ENCODE peak calls at places on chromosomes 3 and 15, in ten cellular contexts. One of them, this sample, is unnamed.

GRCh38 chr3:4850928-4851265 is 128.3 kb upstream of the BHLHE40 start:
- DNase-seq in lower lobe of right lung: no peak
- DNase-seq in neural progenitor cell: no peak
- DNase-seq in IMR-90: no peak
- DNase-seq in left ventricle myocardium inferior: no peak
- DNase-seq in tibial artery: no peak
- DNase-seq in Panc1: no peak
- DNase-seq in PC-9: no peak
- DNase-seq in thoracic aorta: no peak
- DNase-seq in hepatocyte: no peak
- DNase-seq in this sample: no peak

GRCh38 chr15:35522061-35522460 is 23.9 kb downstream of the DPH6 start:
- DNase-seq in lower lobe of right lung: no peak
- DNase-seq in neural progenitor cell: no peak
- DNase-seq in IMR-90: peak; percentile 55
- DNase-seq in left ventricle myocardium inferior: no peak
- DNase-seq in tibial artery: no peak
- DNase-seq in Panc1: no peak
- DNase-seq in PC-9: no peak
- DNase-seq in thoracic aorta: no peak
- DNase-seq in hepatocyte: no peak
- DNase-seq in this sample: no peak

GRCh38 chr15:50247819-50248650 is 17.5 kb downstream of the HDC start:
- DNase-seq in lower lobe of right lung: peak; percentile 67
- DNase-seq in neural progenitor cell: no peak
- DNase-seq in IMR-90: no peak
- DNase-seq in left ventricle myocardium inferior: peak; percentile 18
- DNase-seq in tibial artery: no peak
- DNase-seq in Panc1: no peak
- DNase-seq in PC-9: no peak
- DNase-seq in thoracic aorta: no peak
- DNase-seq in hepatocyte: peak; percentile 25
- DNase-seq in this sample: no peak

GRCh38 chr3:1954632-1955031 is 144.0 kb upstream of the CNTN4 start:
- DNase-seq in lower lobe of right lung: no peak
- DNase-seq in neural progenitor cell: no peak
- DNase-seq in IMR-90: no peak
- DNase-seq in left ventricle myocardium inferior: no peak
- DNase-seq in tibial artery: no peak
- DNase-seq in Panc1: no peak
- DNase-seq in PC-9: no peak
- DNase-seq in thoracic aorta: no peak
- DNase-seq in hepatocyte: no peak
- DNase-seq in this sample: no peak

GRCh38 chr15:68383161-68384074 is 48.5 kb downstream of the ITGA11 start:
- DNase-seq in lower lobe of right lung: no peak
- DNase-seq in neural progenitor cell: peak; percentile 54
- DNase-seq in IMR-90: peak; percentile 31
- DNase-seq in left ventricle myocardium inferior: no peak
- DNase-seq in tibial artery: peak; percentile 56
- DNase-seq in Panc1: no peak
- DNase-seq in PC-9: no peak
- DNase-seq in thoracic aorta: no peak
- DNase-seq in hepatocyte: peak; percentile 44
- DNase-seq in this sample: peak; percentile 57

GRCh38 chr15:97082835-97083234 is 752.3 kb downstream of the NR2F2 start:
- DNase-seq in lower lobe of right lung: no peak
- DNase-seq in neural progenitor cell: no peak
- DNase-seq in IMR-90: no peak
- DNase-seq in left ventricle myocardium inferior: no peak
- DNase-seq in tibial artery: no peak
- DNase-seq in Panc1: no peak
- DNase-seq in PC-9: no peak
- DNase-seq in thoracic aorta: no peak
- DNase-seq in hepatocyte: no peak
- DNase-seq in this sample: no peak

GRCh38 chr3:123782488-123782887 is 101.6 kb downstream of the MYLK start:
- DNase-seq in lower lobe of right lung: no peak
- DNase-seq in neural progenitor cell: no peak
- DNase-seq in IMR-90: no peak
- DNase-seq in left ventricle myocardium inferior: no peak
- DNase-seq in tibial artery: no peak
- DNase-seq in Panc1: no peak
- DNase-seq in PC-9: no peak
- DNase-seq in thoracic aorta: no peak
- DNase-seq in hepatocyte: no peak
- DNase-seq in this sample: no peak

GRCh38 chr15:25989327-25989726 is 126.2 kb upstream of the ATP10A start:
- DNase-seq in lower lobe of right lung: no peak
- DNase-seq in neural progenitor cell: no peak
- DNase-seq in IMR-90: no peak
- DNase-seq in left ventricle myocardium inferior: no peak
- DNase-seq in tibial artery: no peak
- DNase-seq in Panc1: no peak
- DNase-seq in PC-9: no peak
- DNase-seq in thoracic aorta: no peak
- DNase-seq in hepatocyte: no peak
- DNase-seq in this sample: no peak

GRCh38 chr3:44476181-44476599 is 1.3 kb downstream of the ZNF445 start:
- DNase-seq in lower lobe of right lung: no peak
- DNase-seq in neural progenitor cell: no peak
- DNase-seq in IMR-90: peak; percentile 54
- DNase-seq in left ventricle myocardium inferior: no peak
- DNase-seq in tibial artery: no peak
- DNase-seq in Panc1: no peak
- DNase-seq in PC-9: no peak
- DNase-seq in thoracic aorta: no peak
- DNase-seq in hepatocyte: no peak
- DNase-seq in this sample: no peak

GRCh38 chr3:36813320-36813719 is 49.0 kb upstream of the DCLK3 start:
- DNase-seq in lower lobe of right lung: no peak
- DNase-seq in neural progenitor cell: no peak
- DNase-seq in IMR-90: no peak
- DNase-seq in left ventricle myocardium inferior: no peak
- DNase-seq in tibial artery: no peak
- DNase-seq in Panc1: no peak
- DNase-seq in PC-9: no peak
- DNase-seq in thoracic aorta: no peak
- DNase-seq in hepatocyte: no peak
- DNase-seq in this sample: no peak

GRCh38 chr3:194001728-194002459 is 134.1 kb upstream of the HES1 start:
- DNase-seq in lower lobe of right lung: no peak
- DNase-seq in neural progenitor cell: no peak
- DNase-seq in IMR-90: no peak
- DNase-seq in left ventricle myocardium inferior: no peak
- DNase-seq in tibial artery: no peak
- DNase-seq in Panc1: no peak
- DNase-seq in PC-9: no peak
- DNase-seq in thoracic aorta: no peak
- DNase-seq in hepatocyte: no peak
- DNase-seq in this sample: no peak

GRCh38 chr3:193997228-193998192 is 138.4 kb upstream of the HES1 start:
- DNase-seq in lower lobe of right lung: peak; percentile 67
- DNase-seq in neural progenitor cell: no peak
- DNase-seq in IMR-90: no peak
- DNase-seq in left ventricle myocardium inferior: peak; percentile 45
- DNase-seq in tibial artery: no peak
- DNase-seq in Panc1: no peak
- DNase-seq in PC-9: no peak
- DNase-seq in thoracic aorta: no peak
- DNase-seq in hepatocyte: no peak
- DNase-seq in this sample: no peak

GRCh38 chr3:193998628-193999027 is 137.3 kb upstream of the HES1 start:
- DNase-seq in lower lobe of right lung: no peak
- DNase-seq in neural progenitor cell: no peak
- DNase-seq in IMR-90: no peak
- DNase-seq in left ventricle myocardium inferior: no peak
- DNase-seq in tibial artery: no peak
- DNase-seq in Panc1: no peak
- DNase-seq in PC-9: no peak
- DNase-seq in thoracic aorta: no peak
- DNase-seq in hepatocyte: no peak
- DNase-seq in this sample: no peak

GRCh38 chr3:194000712-194001111 is 135.2 kb upstream of the HES1 start:
- DNase-seq in lower lobe of right lung: no peak
- DNase-seq in neural progenitor cell: no peak
- DNase-seq in IMR-90: no peak
- DNase-seq in left ventricle myocardium inferior: no peak
- DNase-seq in tibial artery: no peak
- DNase-seq in Panc1: no peak
- DNase-seq in PC-9: no peak
- DNase-seq in thoracic aorta: no peak
- DNase-seq in hepatocyte: no peak
- DNase-seq in this sample: no peak

GRCh38 chr3:194000100-194000499 is 135.8 kb upstream of the HES1 start:
- DNase-seq in lower lobe of right lung: no peak
- DNase-seq in neural progenitor cell: no peak
- DNase-seq in IMR-90: no peak
- DNase-seq in left ventricle myocardium inferior: no peak
- DNase-seq in tibial artery: no peak
- DNase-seq in Panc1: no peak
- DNase-seq in PC-9: no peak
- DNase-seq in thoracic aorta: no peak
- DNase-seq in hepatocyte: no peak
- DNase-seq in this sample: no peak
- TF ChIP-seq CTCF in lower lobe of right lung: no peak
- TF ChIP-seq CTCF in neural progenitor cell: no peak
- TF ChIP-seq CTCF in IMR-90: no peak
- TF ChIP-seq CTCF in left ventricle myocardium inferior: no peak
- TF ChIP-seq CTCF in tibial artery: no peak
- TF ChIP-seq CTCF in Panc1: no peak
- TF ChIP-seq CTCF in PC-9: no peak
- TF ChIP-seq CTCF in thoracic aorta: no peak
- TF ChIP-seq CTCF in hepatocyte: no peak
- TF ChIP-seq CTCF in this sample: no peak

GRCh38 chr15:31330111-31330785 is 3.6 kb downstream of the KLF13 start:
- DNase-seq in lower lobe of right lung: no peak
- DNase-seq in neural progenitor cell: no peak
- DNase-seq in IMR-90: no peak
- DNase-seq in left ventricle myocardium inferior: no peak
- DNase-seq in tibial artery: no peak
- DNase-seq in Panc1: no peak
- DNase-seq in PC-9: no peak
- DNase-seq in thoracic aorta: no peak
- DNase-seq in hepatocyte: no peak
- DNase-seq in this sample: no peak
- H3K4me3 ChIP-seq in lower lobe of right lung: peak overlapping the region; percentile 93
- H3K4me3 ChIP-seq in neural progenitor cell: no peak overlapping the region
- H3K4me3 ChIP-seq in IMR-90: no peak overlapping the region
- H3K4me3 ChIP-seq in left ventricle myocardium inferior: peak overlapping the region; percentile 97
- H3K4me3 ChIP-seq in tibial artery: no peak overlapping the region
- H3K4me3 ChIP-seq in Panc1: no peak overlapping the region
- H3K4me3 ChIP-seq in PC-9: no peak overlapping the region
- H3K4me3 ChIP-seq in thoracic aorta: peak overlapping the region; percentile 76
- H3K4me3 ChIP-seq in hepatocyte: no peak overlapping the region
- H3K4me3 ChIP-seq in this sample: no peak overlapping the region

DNA sequence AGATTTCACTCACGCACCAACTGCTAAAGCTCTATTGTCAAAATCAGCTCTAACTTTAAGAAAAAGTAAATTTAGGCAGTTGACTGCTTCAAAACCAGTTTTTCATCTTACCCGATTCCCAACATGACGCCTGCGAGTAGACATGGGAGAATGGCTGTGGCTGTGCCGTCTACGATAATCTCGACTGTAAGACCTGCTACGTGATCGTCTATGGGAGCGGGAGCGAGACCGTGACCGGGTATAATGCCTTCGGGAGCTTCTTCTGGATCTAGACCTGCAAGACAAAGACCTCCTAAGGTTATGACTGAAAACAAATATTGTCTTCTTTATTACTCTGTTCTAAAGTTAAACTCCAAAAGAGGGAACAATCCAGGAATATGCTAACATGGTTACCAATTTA is 12.5 kb downstream of the TRA2B start:
- DNase-seq in lower lobe of right lung: no peak
- DNase-seq in neural progenitor cell: peak; percentile 22
- DNase-seq in IMR-90: no peak
- DNase-seq in left ventricle myocardium inferior: no peak
- DNase-seq in tibial artery: no peak
- DNase-seq in Panc1: no peak
- DNase-seq in PC-9: no peak
- DNase-seq in thoracic aorta: no peak
- DNase-seq in hepatocyte: no peak
- DNase-seq in this sample: no peak
- H3K4me1 ChIP-seq in lower lobe of right lung: peaks cover 58% of the 10 kb centered on the region
- H3K4me1 ChIP-seq in neural progenitor cell: peaks cover 54% of the 10 kb centered on the region
- H3K4me1 ChIP-seq in IMR-90: peaks cover 19% of the 10 kb centered on the region
- H3K4me1 ChIP-seq in left ventricle myocardium inferior: peaks cover 85% of the 10 kb centered on the region
- H3K4me1 ChIP-seq in tibial artery: peaks cover 74% of the 10 kb centered on the region
- H3K4me1 ChIP-seq in Panc1: peaks cover 56% of the 10 kb centered on the region
- H3K4me1 ChIP-seq in PC-9: peaks cover 33% of the 10 kb centered on the region
- H3K4me1 ChIP-seq in thoracic aorta: peaks cover 44% of the 10 kb centered on the region
- H3K4me1 ChIP-seq in hepatocyte: peaks cover 50% of the 10 kb centered on the region
- H3K4me1 ChIP-seq in this sample: peaks cover 38% of the 10 kb centered on the region

GRCh38 chr3:134836921-134837320 is 41.9 kb downstream of the EPHB1 start:
- DNase-seq in lower lobe of right lung: no peak
- DNase-seq in neural progenitor cell: no peak
- DNase-seq in IMR-90: no peak
- DNase-seq in left ventricle myocardium inferior: no peak
- DNase-seq in tibial artery: no peak
- DNase-seq in Panc1: no peak
- DNase-seq in PC-9: no peak
- DNase-seq in thoracic aorta: no peak
- DNase-seq in hepatocyte: no peak
- DNase-seq in this sample: no peak

GRCh38 chr3:134839422-134839821 is 44.4 kb downstream of the EPHB1 start:
- DNase-seq in lower lobe of right lung: no peak
- DNase-seq in neural progenitor cell: no peak
- DNase-seq in IMR-90: no peak
- DNase-seq in left ventricle myocardium inferior: no peak
- DNase-seq in tibial artery: no peak
- DNase-seq in Panc1: no peak
- DNase-seq in PC-9: no peak
- DNase-seq in thoracic aorta: no peak
- DNase-seq in hepatocyte: no peak
- DNase-seq in this sample: no peak

GRCh38 chr3:134838599-134838998 is 43.5 kb downstream of the EPHB1 start:
- DNase-seq in lower lobe of right lung: no peak
- DNase-seq in neural progenitor cell: no peak
- DNase-seq in IMR-90: no peak
- DNase-seq in left ventricle myocardium inferior: no peak
- DNase-seq in tibial artery: no peak
- DNase-seq in Panc1: no peak
- DNase-seq in PC-9: no peak
- DNase-seq in thoracic aorta: no peak
- DNase-seq in hepatocyte: no peak
- DNase-seq in this sample: no peak

GRCh38 chr3:134840459-134840858 is 45.4 kb downstream of the EPHB1 start:
- DNase-seq in lower lobe of right lung: no peak
- DNase-seq in neural progenitor cell: no peak
- DNase-seq in IMR-90: no peak
- DNase-seq in left ventricle myocardium inferior: no peak
- DNase-seq in tibial artery: no peak
- DNase-seq in Panc1: no peak
- DNase-seq in PC-9: no peak
- DNase-seq in thoracic aorta: no peak
- DNase-seq in hepatocyte: no peak
- DNase-seq in this sample: no peak

DNA sequence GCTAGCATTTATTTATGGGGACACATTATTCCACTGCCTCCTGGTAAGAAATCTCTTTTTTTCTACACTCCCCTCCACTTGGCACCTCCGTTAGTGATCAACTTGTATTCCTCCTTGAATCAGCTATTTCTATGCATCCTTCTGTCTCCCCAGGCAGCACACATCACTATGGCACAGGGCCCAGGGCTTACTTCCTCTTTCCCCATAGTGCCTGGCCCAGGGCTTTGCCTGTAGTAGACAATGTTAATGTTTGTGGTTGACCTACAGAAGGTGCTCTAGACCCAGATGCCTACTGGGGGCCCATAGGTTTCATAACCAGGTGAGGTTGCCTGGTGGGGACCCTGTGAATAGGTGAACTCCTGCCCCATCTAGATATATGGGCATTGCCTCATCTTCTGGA is 44.9 kb downstream of the EPHB1 start:
- DNase-seq in lower lobe of right lung: no peak
- DNase-seq in neural progenitor cell: no peak
- DNase-seq in IMR-90: no peak
- DNase-seq in left ventricle myocardium inferior: no peak
- DNase-seq in tibial artery: no peak
- DNase-seq in Panc1: no peak
- DNase-seq in PC-9: no peak
- DNase-seq in thoracic aorta: no peak
- DNase-seq in hepatocyte: no peak
- DNase-seq in this sample: no peak
- TF ChIP-seq CTCF in lower lobe of right lung: no peak
- TF ChIP-seq CTCF in neural progenitor cell: no peak
- TF ChIP-seq CTCF in IMR-90: no peak
- TF ChIP-seq CTCF in left ventricle myocardium inferior: no peak
- TF ChIP-seq CTCF in tibial artery: no peak
- TF ChIP-seq CTCF in Panc1: no peak
- TF ChIP-seq CTCF in PC-9: no peak
- TF ChIP-seq CTCF in thoracic aorta: no peak
- TF ChIP-seq CTCF in hepatocyte: no peak
- TF ChIP-seq CTCF in this sample: no peak